ENCODE peak calls at places on chromosomes 7 and 10, in six cellular contexts. O is left lung, P is OCI-LY7, I is transverse colon, D is ascending aorta, R is heart right ventricle. A is an unnamed sample.
A peak's percentile ranks its signal among the peaks of the same experiment; 100 is the strongest.

GRCh38 chr10:543862-544822 is 145.3 kb downstream of the DIP2C start:
- DNase-seq in D (no peak), O (no peak), R (no peak), P (no peak), I (no peak), A (no peak)

GRCh38 chr10:22685926-22686325 is 28.5 kb downstream of the PIP4K2A start:
- DNase-seq in P (no peak), O (no peak), I (no peak), D (no peak), R (no peak), A (no peak)

GRCh38 chr10:116124777-116125176 is 148.2 kb downstream of the GFRA1 start:
- DNase-seq in D (no peak), I (no peak), O (no peak), R (no peak), P (no peak), A (no peak)

GRCh38 chr7:114183311-114184105 is 231.1 kb upstream of the FOXP2 start:
- DNase-seq in O (no peak), I (no peak), P (no peak), R (no peak), D (no peak), A (no peak)

GRCh38 chr7:1691601-1692499 is 21.8 kb downstream of the ELFN1 start:
- DNase-seq in R (peak; percentile 66), D (peak; percentile 9), I (no peak), O (peak; percentile 75), P (no peak), A (peak; percentile 58)

GRCh38 chr7:151439855-151440798 is at the start of gene CRYGN:
- DNase-seq in R (no peak), P (no peak), O (no peak), D (no peak), I (no peak), A (no peak)

GRCh38 chr10:46077141-46077554 is 31.1 kb upstream of the MSMB start:
- DNase-seq in O (no peak), P (no peak), I (no peak), R (no peak), D (no peak), A (no peak)

GRCh38 chr10:310976-311639 is 175.9 kb downstream of the ZMYND11 start:
- DNase-seq in R (no peak), I (no peak), O (no peak), D (no peak), P (no peak), A (no peak)

GRCh38 chr7:89837515-89837914 is 316.8 kb upstream of the STEAP1 start:
- DNase-seq in I (no peak), D (no peak), R (no peak), P (no peak), O (no peak), A (no peak)

GRCh38 chr7:155231941-155232340 is 65.7 kb upstream of the INSIG1 start:
- DNase-seq in D (no peak), O (peak; percentile 40), R (no peak), I (no peak), P (no peak), A (no peak)

GRCh38 chr7:4244041-4244440 is 438.1 kb upstream of the FOXK1 start:
- DNase-seq in I (no peak), O (no peak), R (no peak), P (no peak), D (no peak), A (no peak)

GRCh38 chr7:92159-92767 is 100.1 kb upstream of the FAM20C start:
- DNase-seq in P (no peak), O (no peak), R (no peak), D (no peak), I (no peak), A (no peak)

GRCh38 chr7:150962743-150963399 is 15.2 kb downstream of the KCNH2 start:
- DNase-seq in P (peak; percentile 72), I (peak; percentile 60), D (no peak), O (peak; percentile 81), R (peak; percentile 70), A (no peak)

GRCh38 chr10:68561804-68562649 is 1.9 kb downstream of the TET1 start:
- DNase-seq in O (no peak), P (no peak), R (no peak), I (peak; percentile 9), D (no peak), A (no peak)

GRCh38 chr10:521844-522243 is 167.6 kb downstream of the DIP2C start:
- DNase-seq in D (no peak), P (peak; percentile 46), O (no peak), R (no peak), I (no peak), A (no peak)

GRCh38 chr10:119715628-119716505 is 10.0 kb upstream of the INPP5F start:
- DNase-seq in R (no peak), P (no peak), D (no peak), I (no peak), O (no peak), A (no peak)

GRCh38 chr7:40721344-40721949 is 586.6 kb downstream of the SUGCT start:
- DNase-seq in P (no peak), D (no peak), I (no peak), R (no peak), O (no peak), A (no peak)

GRCh38 chr10:19683965-19684364 is 132.3 kb upstream of the PLXDC2 start:
- DNase-seq in D (no peak), R (no peak), O (no peak), I (no peak), P (no peak), A (no peak)

GRCh38 chr7:98167653-98168052 is 43.6 kb upstream of the BHLHA15 start:
- DNase-seq in I (no peak), R (no peak), P (no peak), O (no peak), D (no peak), A (no peak)

GRCh38 chr7:40763319-40764287 is 628.8 kb downstream of the SUGCT start:
- DNase-seq in R (no peak), O (no peak), I (no peak), D (no peak), P (peak; percentile 13), A (no peak)

GRCh38 chr7:130365511-130366441 is 14.5 kb upstream of the CPA1 start:
- DNase-seq in P (no peak), O (no peak), D (no peak), R (no peak), I (peak; percentile 26), A (peak; percentile 51)

GRCh38 chr7:96316949-96317348 is 4.9 kb downstream of the SLC25A13 start:
- DNase-seq in O (no peak), I (no peak), D (no peak), R (no peak), P (no peak), A (no peak)

GRCh38 chr10:112980908-112981307 is 30.9 kb downstream of the TCF7L2 start:
- DNase-seq in O (no peak), D (no peak), R (no peak), P (no peak), I (no peak), A (no peak)

GRCh38 chr7:157053118-157053517 is 42.7 kb upstream of the MNX1 start:
- DNase-seq in R (no peak), O (no peak), I (no peak), D (no peak), P (no peak), A (no peak)

GRCh38 chr7:157056957-157057902 is 46.8 kb upstream of the MNX1 start:
- DNase-seq in P (no peak), R (no peak), I (no peak), D (no peak), O (no peak), A (no peak)

GRCh38 chr7:157058026-157058425 is 47.6 kb upstream of the MNX1 start:
- DNase-seq in O (no peak), P (no peak), D (no peak), R (no peak), I (no peak), A (no peak)

GRCh38 chr7:157056246-157056645 is 45.8 kb upstream of the MNX1 start:
- DNase-seq in P (no peak), O (no peak), R (no peak), D (no peak), I (no peak), A (no peak)

DNA sequence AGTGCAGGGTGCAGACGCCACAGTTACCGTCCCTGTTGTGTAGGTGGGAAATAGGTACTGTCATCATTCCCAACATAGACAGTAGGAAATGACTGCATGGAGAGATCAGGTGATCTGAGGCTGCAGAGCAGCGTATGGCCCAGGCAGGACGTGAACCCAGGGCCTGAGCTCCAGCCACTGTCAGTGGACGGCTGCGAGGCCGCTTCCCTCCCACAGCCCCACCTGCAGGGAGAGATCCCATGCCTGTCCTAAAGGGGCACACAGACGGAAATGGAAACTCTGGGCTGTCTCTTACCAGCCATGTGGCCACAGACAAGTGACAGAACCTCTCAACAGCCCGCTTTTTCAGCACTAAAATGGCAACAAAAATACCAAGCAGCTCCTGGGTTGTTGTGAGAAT is 44.5 kb upstream of the MNX1 start:
- DNase-seq in P (no peak), I (no peak), O (no peak), D (no peak), R (no peak), A (no peak)
- H3K4me1 ChIP-seq in P (no peaks in the 10 kb centered on the region), I (no peaks in the 10 kb centered on the region), O (no peaks in the 10 kb centered on the region), D (no peaks in the 10 kb centered on the region), R (no peaks in the 10 kb centered on the region), A (no peaks in the 10 kb centered on the region)

GRCh38 chr10:123934846-123935245 is 43.2 kb upstream of the CPXM2 start:
- DNase-seq in D (no peak), R (no peak), I (no peak), P (peak; percentile 17), O (no peak), A (no peak)

GRCh38 chr10:123930340-123931001 is 38.9 kb upstream of the CPXM2 start:
- DNase-seq in R (no peak), I (no peak), P (no peak), O (no peak), D (no peak), A (no peak)

GRCh38 chr10:123928427-123928826 is 36.8 kb upstream of the CPXM2 start:
- DNase-seq in O (no peak), P (no peak), R (no peak), I (no peak), D (no peak), A (no peak)

GRCh38 chr10:123926401-123927264 is 35.0 kb upstream of the CPXM2 start:
- DNase-seq in I (no peak), P (peak; percentile 17), D (no peak), R (no peak), O (no peak), A (no peak)

DNA sequence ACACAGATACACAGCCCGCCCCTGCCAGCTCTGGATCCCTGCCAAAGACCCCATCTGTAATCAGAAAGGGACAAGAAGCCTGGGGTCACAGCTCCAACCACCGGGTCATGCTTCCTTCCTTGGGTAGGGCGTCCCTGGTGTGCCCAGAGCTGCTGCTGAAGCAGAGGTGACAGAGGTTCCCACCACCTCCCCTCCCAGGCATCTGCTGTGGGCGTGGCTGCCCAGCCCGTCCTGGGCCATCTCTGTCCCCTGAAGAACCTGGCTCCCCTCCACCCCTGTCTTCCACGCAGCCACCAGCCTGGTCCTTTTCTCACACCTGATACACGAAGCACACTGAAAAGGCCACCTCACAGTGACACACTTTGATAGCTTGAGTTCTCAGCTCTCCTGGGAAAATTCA is 38.2 kb upstream of the CPXM2 start:
- DNase-seq in P (no peak), R (no peak), I (no peak), D (no peak), O (no peak), A (no peak)
- H3K4me3 ChIP-seq in P (no peak overlapping the region), R (no peak overlapping the region), I (no peak overlapping the region), D (no peak overlapping the region), O (no peak overlapping the region), A (no peak overlapping the region)

GRCh38 chr7:3153118-3153517 is 109.5 kb upstream of the CARD11 start:
- DNase-seq in I (no peak), R (no peak), P (peak; percentile 17), D (no peak), O (no peak), A (no peak)
- H3K4me1 ChIP-seq in I (no peaks in the 10 kb centered on the region), R (no peaks in the 10 kb centered on the region), P (peaks cover 46% of the 10 kb centered on the region), D (no peaks in the 10 kb centered on the region), O (no peaks in the 10 kb centered on the region), A (no peaks in the 10 kb centered on the region)

GRCh38 chr7:80078159-80078731 is 56.4 kb upstream of the GNAI1 start:
- DNase-seq in I (no peak), R (no peak), O (no peak), D (no peak), P (no peak), A (no peak)
- H3K4me3 ChIP-seq in I (peak overlapping the region; percentile 16), R (peak overlapping the region; percentile 28), O (peak overlapping the region; percentile 18), D (peak overlapping the region; percentile 28), P (no peak overlapping the region), A (peak overlapping the region; percentile 11)